ENCODE peak calls at places on chromosomes 1 and 21, in eight cellular contexts. S is GM23248; B is M059J; H is endodermal cell; G is tibial nerve; Q is GM10248; M is activated CD4-positive, alpha-beta T cell treated with anti-CD3 and anti-CD28 coated beads, Interleukin-2, amount 50 U/mL, for 48 hours; Y is stimulated activated CD8-positive, alpha-beta memory T cell treated with anti-CD3 and anti-CD28 coated beads, Interleukin-4, amount 100 ng/mL, for 48 hours. Z is an unnamed sample.

GRCh38 chr1:32208891-32209309 is at the start of gene DCDC2B:
- DNase-seq in S (peak), B (peak), H (no peak), G (no peak), Q (no peak), M (no peak), Y (no peak), Z (peak)

GRCh38 chr1:226628624-226629155 is 80.1 kb downstream of the STUM start:
- DNase-seq in S (no peak), B (no peak), H (peak), G (no peak), Q (no peak), M (no peak), Y (peak), Z (no peak)

GRCh38 chr1:243667591-243667990 is 182.5 kb downstream of the AKT3 start:
- DNase-seq in S (no peak), B (no peak), H (no peak), G (no peak), Q (peak), M (no peak), Y (no peak), Z (no peak)

GRCh38 chr1:115810609-115811008 is 30.3 kb downstream of the NHLH2 start:
- DNase-seq in S (no peak), B (no peak), H (no peak), G (no peak), Q (no peak), M (no peak), Y (no peak), Z (no peak)

GRCh38 chr1:34460193-34460592 is 283.5 kb downstream of the C1orf94 start:
- DNase-seq in S (peak), B (peak), H (peak), G (peak), Q (peak), M (peak), Y (peak), Z (no peak)

GRCh38 chr1:94160811-94161210 is 39.9 kb upstream of the ABCA4 start:
- DNase-seq in S (peak), B (peak), H (no peak), G (no peak), Q (no peak), M (no peak), Y (no peak), Z (no peak)

GRCh38 chr21:42346866-42347600 is 3.8 kb downstream of the TFF2 start:
- DNase-seq in S (no peak), B (no peak), H (peak), G (no peak), Q (no peak), M (no peak), Y (peak), Z (no peak)

GRCh38 chr1:37498872-37499617 is 15.5 kb downstream of the MEAF6 start:
- DNase-seq in S (peak), B (peak), H (no peak), G (no peak), Q (no peak), M (no peak), Y (no peak), Z (no peak)

GRCh38 chr1:96281491-96281890 is 440.1 kb upstream of the PTBP2 start:
- DNase-seq in S (peak), B (no peak), H (no peak), G (no peak), Q (no peak), M (no peak), Y (no peak), Z (no peak)

GRCh38 chr1:228860911-228861829 is 125.9 kb downstream of the RHOU start:
- DNase-seq in S (peak), B (peak), H (no peak), G (no peak), Q (no peak), M (peak), Y (peak), Z (no peak)

GRCh38 chr1:63322944-63323865 is 838 bp downstream of the FOXD3 start:
- DNase-seq in S (peak), B (peak), H (peak), G (no peak), Q (no peak), M (no peak), Y (peak), Z (no peak)

GRCh38 chr1:170768929-170769328 is 105.0 kb downstream of the PRRX1 start:
- DNase-seq in S (peak), B (no peak), H (peak), G (no peak), Q (no peak), M (no peak), Y (no peak), Z (no peak)

GRCh38 chr1:23931481-23931880 is 18.3 kb upstream of the CNR2 start:
- DNase-seq in S (no peak), B (no peak), H (no peak), G (no peak), Q (no peak), M (no peak), Y (no peak), Z (no peak)

Z was measured in uterus.